ENCODE peak calls at places on chromosomes 13 and 19, in six cellular contexts. One of them, this sample, is unnamed.

GRCh38 chr13:36834299-36834698 is 15.3 kb downstream of the RFXAP start:
- DNase-seq in uterus: no peak
- DNase-seq in endodermal cell: no peak
- DNase-seq in osteoblast: no peak
- DNase-seq in fibroblast of lung: peak; percentile 26
- DNase-seq in neural progenitor cell: no peak
- DNase-seq in this sample: no peak

GRCh38 chr13:113138792-113139551 is 16.4 kb downstream of the F10 start:
- DNase-seq in fibroblast of lung: no peak
- DNase-seq in neural progenitor cell: no peak
- DNase-seq in osteoblast: peak; percentile 49
- DNase-seq in uterus: no peak
- DNase-seq in endodermal cell: peak; percentile 33
- DNase-seq in this sample: no peak

GRCh38 chr13:58081301-58081820 is 449.8 kb downstream of the PCDH17 start:
- DNase-seq in endodermal cell: no peak
- DNase-seq in neural progenitor cell: no peak
- DNase-seq in uterus: no peak
- DNase-seq in fibroblast of lung: no peak
- DNase-seq in osteoblast: no peak
- DNase-seq in this sample: no peak

GRCh38 chr19:18785179-18786124 is 5.7 kb downstream of the COMP start:
- DNase-seq in osteoblast: peak; percentile 99
- DNase-seq in endodermal cell: peak; percentile 99
- DNase-seq in neural progenitor cell: peak; percentile 94
- DNase-seq in uterus: peak; percentile 76
- DNase-seq in fibroblast of lung: peak; percentile 38
- DNase-seq in this sample: peak; percentile 50

GRCh38 chr19:5492813-5493409 is 37.7 kb downstream of the ZNRF4 start:
- DNase-seq in neural progenitor cell: peak; percentile 97
- DNase-seq in osteoblast: peak; percentile 84
- DNase-seq in fibroblast of lung: no peak
- DNase-seq in uterus: no peak
- DNase-seq in endodermal cell: no peak
- DNase-seq in this sample: no peak

GRCh38 chr19:40633207-40633606 is 32.0 kb downstream of the LTBP4 start:
- DNase-seq in neural progenitor cell: no peak
- DNase-seq in osteoblast: peak; percentile 92
- DNase-seq in uterus: no peak
- DNase-seq in endodermal cell: no peak
- DNase-seq in fibroblast of lung: peak; percentile 84
- DNase-seq in this sample: peak; percentile 26

GRCh38 chr19:12603714-12604113 is 6.9 kb downstream of the ZNF490 start:
- DNase-seq in uterus: no peak
- DNase-seq in endodermal cell: no peak
- DNase-seq in fibroblast of lung: peak; percentile 83
- DNase-seq in osteoblast: no peak
- DNase-seq in neural progenitor cell: no peak
- DNase-seq in this sample: no peak

GRCh38 chr19:10699650-10700335 is 1.4 kb upstream of the QTRT1 start:
- DNase-seq in neural progenitor cell: peak; percentile 70
- DNase-seq in endodermal cell: peak; percentile 84
- DNase-seq in uterus: no peak
- DNase-seq in osteoblast: peak; percentile 95
- DNase-seq in fibroblast of lung: peak; percentile 36
- DNase-seq in this sample: peak; percentile 74

GRCh38 chr13:28489536-28489935 is 5.4 kb downstream of the FLT1 start:
- DNase-seq in fibroblast of lung: no peak
- DNase-seq in neural progenitor cell: no peak
- DNase-seq in uterus: no peak
- DNase-seq in osteoblast: no peak
- DNase-seq in endodermal cell: no peak
- DNase-seq in this sample: no peak

GRCh38 chr13:112619730-112620639 is 32.0 kb upstream of the TUBGCP3 start:
- DNase-seq in neural progenitor cell: peak; percentile 93
- DNase-seq in endodermal cell: peak; percentile 93
- DNase-seq in osteoblast: no peak
- DNase-seq in uterus: no peak
- DNase-seq in fibroblast of lung: peak; percentile 59
- DNase-seq in this sample: peak; percentile 33

DNA sequence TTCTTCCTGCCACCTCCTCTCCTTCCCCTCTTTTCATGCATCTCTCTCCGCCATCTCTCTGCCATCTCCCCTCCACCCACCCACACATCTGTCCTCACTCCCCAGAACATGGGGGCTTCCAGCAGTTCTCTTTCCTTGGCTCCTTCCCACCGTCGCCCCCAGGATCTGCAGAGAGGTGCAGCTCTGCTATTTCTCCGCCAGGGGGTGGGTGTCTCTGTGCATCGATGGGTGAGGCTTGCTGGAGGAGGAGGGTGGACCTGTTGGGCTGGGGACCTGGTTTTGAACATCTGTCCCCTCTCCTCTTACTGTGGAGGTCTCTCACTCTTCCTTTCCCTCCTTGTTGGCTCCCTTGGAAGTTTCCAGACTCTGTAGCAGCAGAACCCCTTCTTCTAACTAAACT is 51.7 kb downstream of the MYH14 start:
- DNase-seq in osteoblast: peak; percentile 73
- DNase-seq in fibroblast of lung: no peak
- DNase-seq in endodermal cell: peak; percentile 62
- DNase-seq in uterus: no peak
- DNase-seq in neural progenitor cell: no peak
- DNase-seq in this sample: no peak
- TF ChIP-seq CTCF in osteoblast: no peak
- TF ChIP-seq CTCF in fibroblast of lung: no peak
- TF ChIP-seq CTCF in endodermal cell: peak; percentile 53
- TF ChIP-seq CTCF in uterus: no peak
- TF ChIP-seq CTCF in neural progenitor cell: peak; percentile 26
- TF ChIP-seq CTCF in this sample: no peak

GRCh38 chr19:678791-679388 is 2.7 kb downstream of the FSTL3 start:
- DNase-seq in neural progenitor cell: no peak
- DNase-seq in osteoblast: peak; percentile 64
- DNase-seq in endodermal cell: no peak
- DNase-seq in uterus: peak; percentile 23
- DNase-seq in fibroblast of lung: no peak
- DNase-seq in this sample: no peak
- H3K4me3 ChIP-seq in neural progenitor cell: peak overlapping the region; percentile 93
- H3K4me3 ChIP-seq in osteoblast: peak overlapping the region; percentile 83
- H3K4me3 ChIP-seq in endodermal cell: peak overlapping the region; percentile 79
- H3K4me3 ChIP-seq in uterus: peak overlapping the region; percentile 68
- H3K4me3 ChIP-seq in fibroblast of lung: no peak overlapping the region
- H3K4me3 ChIP-seq in this sample: peak overlapping the region; percentile 73

DNA sequence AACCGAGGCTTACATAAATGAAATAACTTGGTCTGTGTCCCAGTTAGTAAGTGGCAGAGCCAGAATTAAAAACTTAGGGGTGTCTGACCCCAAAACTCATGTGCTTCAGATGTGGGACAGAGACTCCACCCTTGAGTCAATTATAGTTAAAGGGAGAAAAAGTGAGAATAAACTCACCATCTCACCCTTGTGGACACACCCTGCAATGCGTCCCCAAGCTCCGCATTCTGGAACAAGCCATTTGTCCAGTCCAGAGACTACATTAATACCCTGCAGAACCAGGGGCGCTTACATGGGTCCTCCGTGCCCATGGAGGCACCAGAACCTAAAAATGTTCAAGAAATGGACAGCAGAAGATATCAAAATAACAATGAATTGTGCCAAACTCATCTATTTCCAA is 207.0 kb upstream of the ZNF507 start:
- DNase-seq in fibroblast of lung: no peak
- DNase-seq in osteoblast: no peak
- DNase-seq in uterus: no peak
- DNase-seq in endodermal cell: no peak
- DNase-seq in neural progenitor cell: no peak
- DNase-seq in this sample: no peak
- TF ChIP-seq CTCF in fibroblast of lung: peak; percentile 16
- TF ChIP-seq CTCF in osteoblast: no peak
- TF ChIP-seq CTCF in uterus: no peak
- TF ChIP-seq CTCF in endodermal cell: peak; percentile 57
- TF ChIP-seq CTCF in neural progenitor cell: peak; percentile 48
- TF ChIP-seq CTCF in this sample: no peak

GRCh38 chr19:38664503-38665211 is 17.2 kb downstream of the ACTN4 start:
- DNase-seq in fibroblast of lung: no peak
- DNase-seq in osteoblast: peak; percentile 72
- DNase-seq in uterus: no peak
- DNase-seq in neural progenitor cell: no peak
- DNase-seq in endodermal cell: peak; percentile 74
- DNase-seq in this sample: no peak

GRCh38 chr19:38665219-38665931 is 17.9 kb downstream of the ACTN4 start:
- DNase-seq in uterus: no peak
- DNase-seq in osteoblast: peak; percentile 22
- DNase-seq in neural progenitor cell: no peak
- DNase-seq in endodermal cell: no peak
- DNase-seq in fibroblast of lung: no peak
- DNase-seq in this sample: no peak

GRCh38 chr19:38667552-38668205 is 20.2 kb downstream of the ACTN4 start:
- DNase-seq in neural progenitor cell: no peak
- DNase-seq in fibroblast of lung: peak; percentile 89
- DNase-seq in osteoblast: peak; percentile 83
- DNase-seq in uterus: no peak
- DNase-seq in endodermal cell: no peak
- DNase-seq in this sample: peak; percentile 62

GRCh38 chr19:38665950-38666661 is 18.7 kb downstream of the ACTN4 start:
- DNase-seq in endodermal cell: peak; percentile 94
- DNase-seq in neural progenitor cell: peak; percentile 85
- DNase-seq in osteoblast: peak; percentile 83
- DNase-seq in fibroblast of lung: peak; percentile 79
- DNase-seq in uterus: peak; percentile 87
- DNase-seq in this sample: peak; percentile 64

GRCh38 chr19:38666662-38667448 is 19.4 kb downstream of the ACTN4 start:
- DNase-seq in endodermal cell: no peak
- DNase-seq in osteoblast: peak; percentile 80
- DNase-seq in uterus: no peak
- DNase-seq in fibroblast of lung: peak; percentile 91
- DNase-seq in neural progenitor cell: peak; percentile 58
- DNase-seq in this sample: peak; percentile 76
- H3K4me3 ChIP-seq in endodermal cell: peak overlapping the region; percentile 51
- H3K4me3 ChIP-seq in osteoblast: peak overlapping the region; percentile 21
- H3K4me3 ChIP-seq in uterus: no peak overlapping the region
- H3K4me3 ChIP-seq in fibroblast of lung: no peak overlapping the region
- H3K4me3 ChIP-seq in neural progenitor cell: peak overlapping the region; percentile 3
- H3K4me3 ChIP-seq in this sample: no peak overlapping the region

GRCh38 chr19:28242317-28242927 is 970.5 kb downstream of the UQCRFS1 start:
- DNase-seq in neural progenitor cell: peak; percentile 67
- DNase-seq in fibroblast of lung: peak; percentile 17
- DNase-seq in uterus: no peak
- DNase-seq in endodermal cell: peak; percentile 81
- DNase-seq in osteoblast: no peak
- DNase-seq in this sample: peak; percentile 59
- TF ChIP-seq CTCF in neural progenitor cell: peak; percentile 83
- TF ChIP-seq CTCF in fibroblast of lung: peak; percentile 36
- TF ChIP-seq CTCF in uterus: peak; percentile 17
- TF ChIP-seq CTCF in endodermal cell: peak; percentile 90
- TF ChIP-seq CTCF in osteoblast: peak; percentile 29
- TF ChIP-seq CTCF in this sample: peak; percentile 74

GRCh38 chr13:94327318-94327717 is 152.2 kb downstream of the DCT start:
- DNase-seq in endodermal cell: no peak
- DNase-seq in osteoblast: no peak
- DNase-seq in neural progenitor cell: no peak
- DNase-seq in fibroblast of lung: peak; percentile 65
- DNase-seq in uterus: no peak
- DNase-seq in this sample: no peak
- H3K4me3 ChIP-seq in endodermal cell: no peak overlapping the region
- H3K4me3 ChIP-seq in osteoblast: no peak overlapping the region
- H3K4me3 ChIP-seq in neural progenitor cell: no peak overlapping the region
- H3K4me3 ChIP-seq in fibroblast of lung: no peak overlapping the region
- H3K4me3 ChIP-seq in uterus: no peak overlapping the region
- H3K4me3 ChIP-seq in this sample: no peak overlapping the region